ENCODE peak calls at places on chromosomes 1 and 21, in nine cellular contexts. J, K, N, B, C, X, V, E and L are unnamed samples. For H3K4me1, the result is how much of the 10 kb centered on the place peaks cover.

GRCh38 chr1:6862906-6863305 is 77.7 kb downstream of the CAMTA1 start:
- DNase-seq in E (no peak), J (no peak), B (no peak), K (no peak), V (no peak), C (no peak), N (no peak), X (no peak), L (no peak)

GRCh38 chr1:177281901-177282300 is 111.1 kb downstream of the BRINP2 start:
- DNase-seq in J (no peak), N (no peak), V (no peak), X (no peak), K (no peak), E (no peak), C (no peak), B (no peak), L (no peak)

GRCh38 chr1:179103999-179104398 is 22.1 kb downstream of the TOR3A start:
- DNase-seq in V (no peak), J (no peak), C (no peak), E (no peak), N (no peak), B (no peak), K (no peak), X (no peak), L (no peak)

GRCh38 chr1:208741296-208741695 is 497.1 kb upstream of the PLXNA2 start:
- DNase-seq in V (no peak), K (no peak), B (no peak), E (no peak), C (no peak), J (no peak), N (no peak), X (no peak), L (no peak)

GRCh38 chr1:93081716-93082115 is 2.6 kb downstream of the MTF2 start:
- DNase-seq in J (no peak), X (no peak), K (no peak), C (no peak), E (no peak), B (no peak), V (no peak), N (peak), L (peak)

GRCh38 chr1:4965346-4965726 is 310.9 kb downstream of the AJAP1 start:
- DNase-seq in V (no peak), E (no peak), K (no peak), C (no peak), B (no peak), J (no peak), N (no peak), X (no peak), L (no peak)

GRCh38 chr1:184563308-184563707 is 176.5 kb downstream of the C1orf21 start:
- DNase-seq in C (no peak), K (no peak), B (no peak), E (peak), X (peak), J (no peak), V (no peak), N (no peak), L (no peak)

GRCh38 chr1:235073968-235074334 is 54.7 kb downstream of the TOMM20 start:
- DNase-seq in J (no peak), N (no peak), E (no peak), B (no peak), X (peak), V (no peak), C (no peak), K (no peak), L (no peak)

GRCh38 chr1:82944192-82944591 is 1054.7 kb downstream of the TTLL7 start:
- DNase-seq in B (no peak), X (no peak), E (no peak), K (no peak), C (no peak), N (no peak), V (no peak), J (no peak), L (no peak)

GRCh38 chr1:7783826-7784491 is at the start of gene PER3:
- DNase-seq in B (peak), K (peak), J (peak), N (peak), X (peak), E (peak), C (peak), V (peak), L (peak)

GRCh38 chr1:172733815-172734214 is 74.9 kb downstream of the FASLG start:
- DNase-seq in V (no peak), C (no peak), X (no peak), N (no peak), J (no peak), E (no peak), B (no peak), K (no peak), L (no peak)

GRCh38 chr1:1752671-1753606 is 25.3 kb downstream of the NADK start:
- DNase-seq in X (no peak), K (no peak), E (no peak), N (no peak), B (no peak), C (peak), J (no peak), V (no peak), L (no peak)

GRCh38 chr21:34593954-34594531 is 20.9 kb downstream of the RCAN1 start:
- DNase-seq in J (no peak), E (no peak), V (no peak), N (no peak), K (no peak), B (no peak), C (no peak), X (no peak), L (no peak)

GRCh38 chr1:240496941-240497340 is 115.0 kb downstream of the GREM2 start:
- DNase-seq in J (no peak), K (no peak), B (no peak), X (no peak), N (no peak), C (no peak), E (no peak), V (no peak), L (no peak)

GRCh38 chr1:155261888-155262673 is at the start of gene SCAMP3:
- DNase-seq in X (peak), K (peak), B (peak), J (peak), E (peak), N (peak), C (peak), V (peak), L (peak)

GRCh38 chr1:8536521-8536920 is 218.6 kb downstream of the SLC45A1 start:
- DNase-seq in E (no peak), K (no peak), B (no peak), V (no peak), J (no peak), N (no peak), X (no peak), C (no peak), L (no peak)

GRCh38 chr1:7253988-7254587 is 468.8 kb downstream of the CAMTA1 start:
- DNase-seq in C (no peak), B (peak), N (no peak), X (no peak), K (no peak), E (no peak), J (no peak), V (no peak), L (no peak)

GRCh38 chr1:167933779-167934178 is 2.7 kb upstream of the DCAF6 start:
- DNase-seq in V (no peak), B (no peak), N (no peak), J (no peak), K (no peak), E (no peak), C (no peak), X (no peak), L (no peak)

GRCh38 chr1:32886012-32886827 is at the start of gene HPCA:
- DNase-seq in B (no peak), V (peak), E (peak), N (no peak), K (no peak), X (peak), J (no peak), C (peak), L (no peak)

GRCh38 chr1:28301368-28302174 is 27.3 kb upstream of the MED18 start:
- DNase-seq in J (no peak), V (no peak), B (no peak), N (peak), C (no peak), X (no peak), K (no peak), E (peak), L (no peak)

GRCh38 chr1:218463194-218464156 is 118.3 kb downstream of the TGFB2 start:
- DNase-seq in V (peak), N (peak), X (peak), B (no peak), E (no peak), J (peak), K (no peak), C (peak), L (peak)

DNA sequence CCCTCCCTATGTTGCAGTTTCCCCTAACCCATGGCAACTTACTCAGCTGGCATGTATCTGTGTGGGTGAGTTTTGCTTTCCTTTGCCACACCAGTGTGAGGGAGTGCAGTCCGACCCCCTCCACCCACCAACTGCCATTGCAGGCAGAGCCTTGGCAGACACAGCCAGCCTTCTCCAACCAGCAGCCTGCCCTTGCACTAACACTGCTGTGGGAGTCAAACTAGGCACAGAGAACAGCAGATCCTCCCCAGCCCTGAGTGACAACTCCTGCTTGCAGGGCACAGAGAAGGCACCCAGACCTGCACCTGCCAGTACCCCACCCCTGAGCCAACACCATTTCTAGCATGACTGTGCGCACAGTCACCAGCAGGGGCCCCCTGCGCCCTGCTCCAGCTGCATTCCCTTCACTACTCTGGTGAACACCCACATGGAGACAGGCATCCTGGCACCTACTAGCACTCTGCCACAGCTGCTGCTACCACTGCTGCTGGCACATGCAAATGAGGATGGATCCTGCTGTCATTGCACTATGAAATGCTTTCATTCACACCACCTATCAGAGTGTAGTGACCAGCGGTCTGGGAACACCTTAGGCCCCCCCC is 98.4 kb downstream of the MAGI3 start:
- DNase-seq in X (no peak), J (no peak), K (no peak), C (no peak), B (no peak), V (no peak), E (no peak), N (no peak), L (no peak)
- TF ChIP-seq CTCF in X (no peak), J (no peak), K (no peak), C (no peak), B (no peak), V (no peak), E (no peak), N (no peak), L (peak)

DNA sequence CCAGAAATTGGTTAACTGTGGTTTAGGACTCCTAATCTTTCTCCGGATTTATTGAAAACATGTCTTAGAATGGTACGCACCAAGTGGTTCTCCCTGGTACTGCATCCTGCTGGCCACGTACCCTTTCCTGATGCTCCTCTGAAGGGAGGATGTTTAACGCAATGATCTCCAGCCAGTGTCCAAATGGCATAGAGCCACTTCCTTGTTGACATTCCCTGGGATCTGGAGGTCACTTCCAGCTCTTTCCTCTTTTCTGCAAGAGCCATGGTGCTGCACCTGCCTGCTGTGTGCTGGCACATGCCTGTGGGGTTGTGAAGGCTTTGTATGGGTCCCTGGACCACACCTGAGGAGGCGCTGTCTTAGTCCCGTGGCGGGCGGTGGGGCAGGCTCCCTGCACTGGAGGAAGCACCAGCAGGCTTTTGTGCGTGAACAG is 53.9 kb downstream of the GALNT2 start:
- DNase-seq in J (no peak), K (no peak), N (no peak), X (no peak), C (no peak), B (no peak), V (no peak), E (peak), L (no peak)
- H3K4me1 ChIP-seq in J (under half), K (under half), N (under half), X (under half), C (under half), B (half or more), V (half or more), E (half or more), L (under half)

GRCh38 chr1:228455715-228456114 is 31.5 kb upstream of the RNF187 start:
- DNase-seq in K (no peak), E (peak), X (no peak), C (no peak), N (no peak), B (no peak), V (no peak), J (no peak), L (no peak)
- TF ChIP-seq CTCF in K (no peak), E (peak), X (peak), C (no peak), N (no peak), B (no peak), V (no peak), J (no peak), L (peak)

DNA sequence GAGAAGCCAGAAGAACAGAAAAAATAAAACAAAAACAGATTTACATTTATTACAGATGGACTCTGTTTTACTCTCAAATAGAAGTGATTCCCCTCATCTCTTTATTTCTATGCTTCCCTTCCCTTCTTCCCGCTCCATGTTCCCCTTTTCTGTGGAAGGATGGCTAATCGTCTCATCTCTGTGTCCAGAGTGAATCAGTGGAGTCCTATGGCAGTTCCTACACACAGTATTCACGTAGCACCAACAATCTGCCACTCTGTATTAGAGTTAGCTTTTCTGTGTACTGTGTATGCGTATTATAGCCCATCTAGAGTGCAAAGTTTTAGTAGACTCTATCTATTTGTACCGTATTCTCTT is 6.8 kb upstream of the ERO1B start:
- DNase-seq in V (no peak), J (no peak), X (no peak), B (no peak), E (no peak), C (no peak), N (no peak), K (no peak), L (no peak)
- H3K4me1 ChIP-seq in V (under half), J (under half), X (under half), B (under half), E (under half), C (under half), N (under half), K (under half), L (under half)